ENCODE peak calls at places on chromosomes 2 and 18, in ten cellular contexts. One of them, this sample, is unnamed.

GRCh38 chr2:54672587-54673456 is 50.6 kb upstream of the EML6 start:
- DNase-seq in right cardiac atrium: no peak
- DNase-seq in endothelial cell of umbilical vein: peak
- DNase-seq in HL-60: no peak
- DNase-seq in SK-N-SH: no peak
- DNase-seq in left ventricle myocardium inferior: no peak
- DNase-seq in aorta: no peak
- DNase-seq in tibial artery: no peak
- DNase-seq in lung: no peak
- DNase-seq in osteoblast: no peak
- DNase-seq in this sample: no peak

GRCh38 chr18:79940126-79940813 is 11.2 kb downstream of the SLC66A2 start:
- DNase-seq in right cardiac atrium: no peak
- DNase-seq in endothelial cell of umbilical vein: no peak
- DNase-seq in HL-60: no peak
- DNase-seq in SK-N-SH: no peak
- DNase-seq in left ventricle myocardium inferior: no peak
- DNase-seq in aorta: peak
- DNase-seq in tibial artery: no peak
- DNase-seq in lung: no peak
- DNase-seq in osteoblast: peak
- DNase-seq in this sample: peak

GRCh38 chr2:68158134-68158447 is 403 bp downstream of the PNO1 start:
- DNase-seq in right cardiac atrium: no peak
- DNase-seq in endothelial cell of umbilical vein: no peak
- DNase-seq in HL-60: no peak
- DNase-seq in SK-N-SH: no peak
- DNase-seq in left ventricle myocardium inferior: no peak
- DNase-seq in aorta: no peak
- DNase-seq in tibial artery: no peak
- DNase-seq in lung: no peak
- DNase-seq in osteoblast: no peak
- DNase-seq in this sample: no peak

GRCh38 chr2:68809324-68810240 is 61.6 kb downstream of the BMP10 start:
- DNase-seq in right cardiac atrium: no peak
- DNase-seq in endothelial cell of umbilical vein: no peak
- DNase-seq in HL-60: peak
- DNase-seq in SK-N-SH: no peak
- DNase-seq in left ventricle myocardium inferior: no peak
- DNase-seq in aorta: no peak
- DNase-seq in tibial artery: no peak
- DNase-seq in lung: peak
- DNase-seq in osteoblast: no peak
- DNase-seq in this sample: no peak

GRCh38 chr18:79432376-79433120 is 36.8 kb downstream of the NFATC1 start:
- DNase-seq in right cardiac atrium: peak
- DNase-seq in endothelial cell of umbilical vein: no peak
- DNase-seq in HL-60: no peak
- DNase-seq in SK-N-SH: no peak
- DNase-seq in left ventricle myocardium inferior: no peak
- DNase-seq in aorta: no peak
- DNase-seq in tibial artery: no peak
- DNase-seq in lung: no peak
- DNase-seq in osteoblast: no peak
- DNase-seq in this sample: no peak

GRCh38 chr2:27833931-27834330 is 56.3 kb downstream of the RBKS start:
- DNase-seq in right cardiac atrium: no peak
- DNase-seq in endothelial cell of umbilical vein: no peak
- DNase-seq in HL-60: no peak
- DNase-seq in SK-N-SH: no peak
- DNase-seq in left ventricle myocardium inferior: no peak
- DNase-seq in aorta: no peak
- DNase-seq in tibial artery: no peak
- DNase-seq in lung: no peak
- DNase-seq in osteoblast: peak
- DNase-seq in this sample: no peak

GRCh38 chr18:61612517-61612916 is 279.3 kb downstream of the CDH20 start:
- DNase-seq in right cardiac atrium: no peak
- DNase-seq in endothelial cell of umbilical vein: no peak
- DNase-seq in HL-60: peak
- DNase-seq in SK-N-SH: no peak
- DNase-seq in left ventricle myocardium inferior: no peak
- DNase-seq in aorta: no peak
- DNase-seq in tibial artery: no peak
- DNase-seq in lung: no peak
- DNase-seq in osteoblast: no peak
- DNase-seq in this sample: peak

GRCh38 chr2:120526047-120526562 is 180.2 kb downstream of the INHBB start:
- DNase-seq in right cardiac atrium: no peak
- DNase-seq in endothelial cell of umbilical vein: no peak
- DNase-seq in HL-60: no peak
- DNase-seq in SK-N-SH: no peak
- DNase-seq in left ventricle myocardium inferior: no peak
- DNase-seq in aorta: peak
- DNase-seq in tibial artery: no peak
- DNase-seq in lung: no peak
- DNase-seq in osteoblast: no peak
- DNase-seq in this sample: no peak

GRCh38 chr2:128681351-128681906 is 362.8 kb upstream of the HS6ST1 start:
- DNase-seq in right cardiac atrium: no peak
- DNase-seq in endothelial cell of umbilical vein: no peak
- DNase-seq in HL-60: no peak
- DNase-seq in SK-N-SH: no peak
- DNase-seq in left ventricle myocardium inferior: no peak
- DNase-seq in aorta: no peak
- DNase-seq in tibial artery: no peak
- DNase-seq in lung: peak
- DNase-seq in osteoblast: no peak
- DNase-seq in this sample: peak

GRCh38 chr2:213119061-213119809 is 32.2 kb downstream of the IKZF2 start:
- DNase-seq in right cardiac atrium: no peak
- DNase-seq in endothelial cell of umbilical vein: no peak
- DNase-seq in HL-60: peak
- DNase-seq in SK-N-SH: no peak
- DNase-seq in left ventricle myocardium inferior: no peak
- DNase-seq in aorta: no peak
- DNase-seq in tibial artery: no peak
- DNase-seq in lung: no peak
- DNase-seq in osteoblast: peak
- DNase-seq in this sample: no peak

DNA sequence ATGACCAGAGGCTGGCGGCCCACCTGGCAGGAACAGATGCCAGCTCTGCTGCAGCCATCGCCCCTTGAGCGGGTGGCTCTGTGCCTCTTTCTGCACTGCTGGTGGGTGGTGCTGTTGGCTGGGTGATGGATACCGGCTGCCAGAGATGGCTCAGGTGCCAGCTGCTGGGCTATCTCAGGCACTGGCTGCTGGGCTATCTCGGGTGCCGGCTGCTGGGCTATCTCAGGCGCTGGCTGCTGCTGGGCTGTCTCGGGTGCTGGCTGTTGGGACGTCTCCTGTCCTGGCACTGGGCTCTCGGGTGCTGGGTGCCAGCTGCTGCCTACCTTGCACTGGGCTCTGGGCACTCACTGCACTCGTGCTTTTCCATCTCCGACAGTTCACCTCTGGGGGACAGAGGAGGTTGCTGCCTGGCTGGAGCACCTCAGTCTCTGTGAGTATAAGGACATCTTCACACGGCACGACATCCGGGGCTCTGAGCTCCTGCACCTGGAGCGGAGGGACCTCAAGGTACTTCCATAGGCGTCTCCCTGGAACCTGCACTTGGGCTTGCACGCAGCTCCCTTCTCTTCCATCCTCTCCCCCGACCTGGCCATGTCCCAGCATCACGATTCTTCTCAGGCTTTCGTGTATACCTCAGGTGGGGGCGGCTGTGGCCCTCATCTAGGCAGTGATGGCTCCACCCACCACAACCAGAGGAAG is 98.4 kb downstream of the USP40 start:
- DNase-seq in right cardiac atrium: peak
- DNase-seq in endothelial cell of umbilical vein: no peak
- DNase-seq in HL-60: no peak
- DNase-seq in SK-N-SH: no peak
- DNase-seq in left ventricle myocardium inferior: no peak
- DNase-seq in aorta: peak
- DNase-seq in tibial artery: no peak
- DNase-seq in lung: no peak
- DNase-seq in osteoblast: peak
- DNase-seq in this sample: peak
- H3K27ac ChIP-seq in right cardiac atrium: no peak
- H3K27ac ChIP-seq in endothelial cell of umbilical vein: no peak
- H3K27ac ChIP-seq in HL-60: no peak
- H3K27ac ChIP-seq in SK-N-SH: no peak
- H3K27ac ChIP-seq in left ventricle myocardium inferior: peak
- H3K27ac ChIP-seq in aorta: no peak
- H3K27ac ChIP-seq in tibial artery: peak
- H3K27ac ChIP-seq in lung: no peak
- H3K27ac ChIP-seq in osteoblast: no peak
- H3K27ac ChIP-seq in this sample: no peak

DNA sequence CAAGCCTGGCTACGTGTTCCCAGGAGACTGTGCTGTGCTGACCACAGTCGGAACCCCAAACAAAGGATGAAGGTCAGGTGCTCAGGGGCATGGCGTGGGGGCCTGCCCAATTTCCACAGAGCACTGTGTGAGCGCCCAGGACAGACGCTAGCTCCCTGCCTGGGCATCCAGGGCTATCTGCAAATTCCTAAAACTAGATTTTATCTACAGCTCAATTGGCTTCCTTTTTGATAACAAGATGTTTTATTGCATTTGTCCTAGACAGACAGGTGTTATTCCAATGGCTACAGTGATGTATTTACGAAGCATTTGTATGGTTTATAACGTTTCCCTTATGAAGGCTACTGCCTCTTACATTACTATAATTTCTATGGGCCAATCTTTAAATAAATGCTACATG is 16.0 kb downstream of the PTGR3 start:
- DNase-seq in right cardiac atrium: no peak
- DNase-seq in endothelial cell of umbilical vein: no peak
- DNase-seq in HL-60: no peak
- DNase-seq in SK-N-SH: no peak
- DNase-seq in left ventricle myocardium inferior: no peak
- DNase-seq in aorta: no peak
- DNase-seq in tibial artery: no peak
- DNase-seq in lung: no peak
- DNase-seq in osteoblast: no peak
- DNase-seq in this sample: no peak
- H3K4me3 ChIP-seq in right cardiac atrium: no peak
- H3K4me3 ChIP-seq in endothelial cell of umbilical vein: no peak
- H3K4me3 ChIP-seq in HL-60: no peak
- H3K4me3 ChIP-seq in SK-N-SH: no peak
- H3K4me3 ChIP-seq in left ventricle myocardium inferior: no peak
- H3K4me3 ChIP-seq in aorta: no peak
- H3K4me3 ChIP-seq in tibial artery: no peak
- H3K4me3 ChIP-seq in lung: no peak
- H3K4me3 ChIP-seq in osteoblast: no peak
- H3K4me3 ChIP-seq in this sample: no peak

DNA sequence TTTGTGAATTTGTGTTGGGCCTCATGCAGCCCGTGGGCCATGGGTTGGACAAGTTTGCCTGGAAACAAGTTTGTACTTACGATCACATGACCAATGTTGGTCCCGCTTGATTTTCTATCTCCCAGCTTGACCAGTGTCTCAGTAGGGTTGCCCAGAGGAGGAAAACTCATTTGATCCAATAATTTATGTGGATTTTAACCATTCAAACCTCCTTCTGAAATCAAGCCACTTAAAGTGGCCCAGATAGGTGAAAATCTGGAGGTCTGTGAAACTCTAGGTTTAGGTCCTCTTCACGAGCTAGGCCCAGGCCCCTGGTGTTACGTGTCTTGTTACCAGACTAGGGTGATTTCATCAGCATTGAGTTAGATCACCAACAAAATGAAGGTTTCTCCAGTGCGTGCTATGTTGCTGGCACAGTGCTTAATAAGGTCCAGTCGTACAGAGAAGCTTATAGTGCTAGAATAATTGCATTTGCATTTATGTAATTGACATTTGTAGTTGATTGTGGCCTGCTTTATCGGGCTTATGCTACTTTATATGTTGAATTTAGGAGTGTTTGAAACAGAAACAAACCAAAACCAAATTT is 4.4 kb downstream of the ACTR2 start:
- DNase-seq in right cardiac atrium: no peak
- DNase-seq in endothelial cell of umbilical vein: no peak
- DNase-seq in HL-60: peak
- DNase-seq in SK-N-SH: no peak
- DNase-seq in left ventricle myocardium inferior: no peak
- DNase-seq in aorta: no peak
- DNase-seq in tibial artery: no peak
- DNase-seq in lung: no peak
- DNase-seq in osteoblast: peak
- DNase-seq in this sample: peak
- H3K27ac ChIP-seq in right cardiac atrium: no peak
- H3K27ac ChIP-seq in endothelial cell of umbilical vein: peak
- H3K27ac ChIP-seq in HL-60: peak
- H3K27ac ChIP-seq in SK-N-SH: peak
- H3K27ac ChIP-seq in left ventricle myocardium inferior: no peak
- H3K27ac ChIP-seq in aorta: peak
- H3K27ac ChIP-seq in tibial artery: peak
- H3K27ac ChIP-seq in lung: no peak
- H3K27ac ChIP-seq in osteoblast: peak
- H3K27ac ChIP-seq in this sample: peak

GRCh38 chr18:8610442-8610801 is 1.2 kb downstream of the RAB12 start:
- DNase-seq in right cardiac atrium: peak
- DNase-seq in endothelial cell of umbilical vein: peak
- DNase-seq in HL-60: peak
- DNase-seq in SK-N-SH: peak
- DNase-seq in left ventricle myocardium inferior: no peak
- DNase-seq in aorta: no peak
- DNase-seq in tibial artery: no peak
- DNase-seq in lung: no peak
- DNase-seq in osteoblast: peak
- DNase-seq in this sample: peak

GRCh38 chr18:8609711-8610441 is 639 bp downstream of the RAB12 start:
- DNase-seq in right cardiac atrium: peak
- DNase-seq in endothelial cell of umbilical vein: no peak
- DNase-seq in HL-60: peak
- DNase-seq in SK-N-SH: peak
- DNase-seq in left ventricle myocardium inferior: peak
- DNase-seq in aorta: no peak
- DNase-seq in tibial artery: no peak
- DNase-seq in lung: no peak
- DNase-seq in osteoblast: peak
- DNase-seq in this sample: no peak

GRCh38 chr18:8608795-8609673 is at the start of gene RAB12:
- DNase-seq in right cardiac atrium: peak
- DNase-seq in endothelial cell of umbilical vein: peak
- DNase-seq in HL-60: peak
- DNase-seq in SK-N-SH: peak
- DNase-seq in left ventricle myocardium inferior: peak
- DNase-seq in aorta: peak
- DNase-seq in tibial artery: peak
- DNase-seq in lung: peak
- DNase-seq in osteoblast: peak
- DNase-seq in this sample: peak

GRCh38 chr18:8614875-8615274 is 5.6 kb downstream of the RAB12 start:
- DNase-seq in right cardiac atrium: peak
- DNase-seq in endothelial cell of umbilical vein: no peak
- DNase-seq in HL-60: peak
- DNase-seq in SK-N-SH: peak
- DNase-seq in left ventricle myocardium inferior: no peak
- DNase-seq in aorta: no peak
- DNase-seq in tibial artery: no peak
- DNase-seq in lung: no peak
- DNase-seq in osteoblast: no peak
- DNase-seq in this sample: no peak

GRCh38 chr18:8611916-8612576 is 2.8 kb downstream of the RAB12 start:
- DNase-seq in right cardiac atrium: no peak
- DNase-seq in endothelial cell of umbilical vein: no peak
- DNase-seq in HL-60: no peak
- DNase-seq in SK-N-SH: no peak
- DNase-seq in left ventricle myocardium inferior: no peak
- DNase-seq in aorta: no peak
- DNase-seq in tibial artery: no peak
- DNase-seq in lung: no peak
- DNase-seq in osteoblast: no peak
- DNase-seq in this sample: no peak
- H3K4me3 ChIP-seq in right cardiac atrium: no peak
- H3K4me3 ChIP-seq in endothelial cell of umbilical vein: no peak
- H3K4me3 ChIP-seq in HL-60: no peak
- H3K4me3 ChIP-seq in SK-N-SH: no peak
- H3K4me3 ChIP-seq in left ventricle myocardium inferior: peak
- H3K4me3 ChIP-seq in aorta: no peak
- H3K4me3 ChIP-seq in tibial artery: no peak
- H3K4me3 ChIP-seq in lung: no peak
- H3K4me3 ChIP-seq in osteoblast: no peak
- H3K4me3 ChIP-seq in this sample: no peak